ENCODE peak calls at places on chromosomes 12 and 14, in ten cellular contexts. Q is stimulated activated CD8-positive, alpha-beta memory T cell treated with anti-CD3 and anti-CD28 coated beads, Interleukin-2, amount 100 ng/mL, for 1 hour; M is H9; N is NCI-H446 treated with DMSO at 0.1 percent for 48 hours; Z is Calu3; T is KG1; O is hypothalamus; I is neural crest cell; L is stimulated activated CD4-positive, alpha-beta T cell treated with anti-CD3 and anti-CD28 coated beads, Interleukin-2, amount 100 ng/mL, for 48 hours; G is cardiac muscle cell. B is an unnamed sample.
A peak's percentile ranks its signal among the peaks of the same experiment; 100 is the strongest.

GRCh38 chr14:96911499-96912130 is 114.4 kb downstream of the VRK1 start:
- DNase-seq in N (no peak), L (no peak), T (no peak), Q (no peak), M (no peak), G (no peak), Z (no peak), I (no peak), O (no peak), B (no peak)

GRCh38 chr12:47219243-47219642 is 139.5 kb upstream of the AMIGO2 start:
- DNase-seq in Z (no peak), I (no peak), G (no peak), Q (no peak), N (no peak), M (no peak), O (no peak), L (no peak), T (no peak), B (no peak)

GRCh38 chr12:54159140-54159539 is 29.6 kb downstream of the SMUG1 start:
- DNase-seq in I (peak; percentile 27), G (peak; percentile 51), O (no peak), T (no peak), Q (no peak), Z (no peak), M (peak; percentile 97), L (peak; percentile 8), N (no peak), B (no peak)

GRCh38 chr12:96140110-96140509 is 54.1 kb upstream of the ELK3 start:
- DNase-seq in L (no peak), M (no peak), G (no peak), N (no peak), Q (no peak), O (no peak), Z (no peak), I (no peak), T (no peak), B (no peak)

GRCh38 chr14:31949709-31950108 is 127.4 kb upstream of the ARHGAP5 start:
- DNase-seq in T (no peak), L (no peak), M (no peak), O (no peak), G (no peak), Z (no peak), Q (no peak), N (no peak), I (no peak), B (no peak)

GRCh38 chr14:55220230-55220629 is 28.8 kb upstream of the DLGAP5 start:
- DNase-seq in G (no peak), M (no peak), L (no peak), Q (no peak), I (no peak), N (no peak), Z (no peak), O (no peak), T (no peak), B (no peak)

GRCh38 chr14:72613196-72613974 is 280.5 kb downstream of the DPF3 start:
- DNase-seq in N (no peak), T (no peak), G (peak; percentile 91), L (no peak), M (peak; percentile 15), Z (no peak), O (no peak), Q (no peak), I (no peak), B (no peak)

GRCh38 chr14:34571771-34572170 is 32.3 kb upstream of the EAPP start:
- DNase-seq in G (no peak), T (no peak), M (no peak), N (no peak), Q (no peak), L (no peak), Z (no peak), O (no peak), I (no peak), B (no peak)

GRCh38 chr12:113537041-113537750 is 65.5 kb upstream of the LHX5 start:
- DNase-seq in Z (no peak), M (no peak), G (no peak), I (no peak), T (no peak), N (no peak), L (no peak), Q (no peak), O (no peak), B (no peak)

GRCh38 chr14:100780646-100781355 is 45.1 kb upstream of the MEG3 start:
- DNase-seq in Z (no peak), L (no peak), M (peak; percentile 15), O (no peak), G (no peak), N (no peak), T (no peak), Q (no peak), I (no peak), B (no peak)

GRCh38 chr12:104985206-104985605 is 910 bp upstream of the NOPCHAP1 start:
- DNase-seq in T (no peak), M (no peak), L (no peak), G (no peak), N (no peak), Z (peak; percentile 9), I (no peak), O (no peak), Q (no peak), B (no peak)

GRCh38 chr12:32486158-32486557 is 86.8 kb downstream of the FGD4 start:
- DNase-seq in M (no peak), Q (no peak), T (no peak), L (no peak), Z (no peak), O (no peak), N (no peak), G (no peak), I (no peak), B (no peak)

GRCh38 chr14:68942281-68943035 is 36.6 kb downstream of the ACTN1 start:
- DNase-seq in O (no peak), M (no peak), T (no peak), Z (no peak), Q (no peak), G (no peak), L (no peak), I (no peak), N (no peak), B (no peak)

GRCh38 chr14:67695394-67695949 is at the start of gene RDH11:
- DNase-seq in I (peak; percentile 75), Z (peak; percentile 87), L (peak; percentile 70), G (peak; percentile 94), Q (peak; percentile 53), M (peak; percentile 89), O (no peak), T (peak; percentile 76), N (peak; percentile 85), B (peak; percentile 35)

GRCh38 chr12:122141911-122142725 is 31.9 kb downstream of the IL31 start:
- DNase-seq in N (no peak), I (no peak), M (no peak), T (no peak), Q (no peak), Z (no peak), L (no peak), O (no peak), G (no peak), B (no peak)

GRCh38 chr12:60724984-60725383 is 1129.2 kb downstream of the SLC16A7 start:
- DNase-seq in Q (no peak), T (no peak), O (no peak), I (no peak), L (no peak), M (no peak), Z (no peak), G (no peak), N (no peak), B (no peak)

GRCh38 chr14:68384335-68384734 is 408.5 kb downstream of the ZFP36L1 start:
- DNase-seq in G (no peak), O (no peak), I (no peak), M (no peak), T (no peak), L (no peak), Q (no peak), N (no peak), Z (no peak), B (no peak)

GRCh38 chr12:78421011-78421410 is 443.6 kb upstream of the SYT1 start:
- DNase-seq in O (no peak), N (no peak), T (no peak), G (no peak), Z (no peak), Q (no peak), I (no peak), M (no peak), L (no peak), B (no peak)